ENCODE peak calls at places on chromosomes 7 and 10, in nine cellular contexts. K is NCI-H510A treated with DMSO at 0.1 percent for 48 hours; L is RCC 7860; F is T-cell; O is activated CD4-positive, CD25-positive, alpha-beta regulatory T cell; P is KBM-7; M is lower lobe of right lung; U is hepatic stellate cell; X is ELR. V is an unnamed sample.

GRCh38 chr10:46290101-46290884 is 3.5 kb downstream of the ANTXRL start:
- DNase-seq in O (no peak), K (no peak), F (no peak), X (no peak), M (no peak), L (no peak), U (no peak), P (no peak), V (no peak)

GRCh38 chr10:44990302-44990655 is 10.4 kb upstream of the ZNF22 start:
- DNase-seq in L (no peak), X (no peak), U (no peak), O (no peak), K (no peak), F (no peak), P (peak; percentile 52), M (no peak), V (no peak)

GRCh38 chr7:150370612-150371071 is 2.0 kb downstream of the REPIN1 start:
- DNase-seq in O (no peak), L (peak; percentile 80), U (peak; percentile 97), X (no peak), K (no peak), F (no peak), M (no peak), P (no peak), V (no peak)

GRCh38 chr7:29989257-29989995 is at the start of gene SCRN1:
- DNase-seq in L (no peak), X (peak; percentile 65), F (peak; percentile 7), K (peak; percentile 37), P (peak; percentile 54), O (no peak), U (peak; percentile 64), M (peak; percentile 61), V (no peak)

GRCh38 chr7:47394216-47394615 is 187.7 kb downstream of the TNS3 start:
- DNase-seq in O (no peak), L (no peak), M (no peak), X (no peak), P (no peak), U (no peak), F (no peak), K (no peak), V (no peak)

GRCh38 chr10:30803058-30803457 is 173.5 kb upstream of the LYZL2 start:
- DNase-seq in F (no peak), O (no peak), U (no peak), K (no peak), X (no peak), M (no peak), P (no peak), L (no peak), V (no peak)

GRCh38 chr10:124983321-124983720 is 41.4 kb downstream of the ZRANB1 start:
- DNase-seq in L (no peak), F (no peak), P (peak; percentile 50), U (no peak), X (peak; percentile 40), M (no peak), O (no peak), K (no peak), V (no peak)

GRCh38 chr10:28202941-28203352 is 99.9 kb downstream of the MPP7 start:
- DNase-seq in U (no peak), K (no peak), O (no peak), X (no peak), F (no peak), L (no peak), M (no peak), P (no peak), V (no peak)

GRCh38 chr7:157378390-157378789 is 41.6 kb downstream of the DNAJB6 start:
- DNase-seq in P (no peak), X (no peak), M (no peak), F (no peak), O (no peak), L (no peak), U (no peak), K (no peak), V (no peak)

GRCh38 chr10:63935705-63936104 is 414.5 kb downstream of the REEP3 start:
- DNase-seq in X (peak; percentile 12), M (no peak), O (no peak), F (no peak), K (no peak), U (no peak), P (peak; percentile 24), L (no peak), V (no peak)

GRCh38 chr7:82234457-82235049 is 209.0 kb downstream of the CACNA2D1 start:
- DNase-seq in O (no peak), K (peak; percentile 45), L (peak; percentile 29), X (peak; percentile 67), P (peak; percentile 48), M (no peak), F (no peak), U (no peak), V (no peak)

GRCh38 chr7:158252081-158252836 is 335.4 kb downstream of the PTPRN2 start:
- DNase-seq in L (no peak), F (no peak), U (no peak), P (no peak), X (no peak), K (no peak), O (no peak), M (no peak), V (no peak)

GRCh38 chr10:111546216-111546615 is 469.4 kb downstream of the ADRA2A start:
- DNase-seq in M (no peak), U (no peak), F (no peak), K (no peak), X (no peak), L (no peak), O (no peak), P (no peak), V (no peak)

GRCh38 chr7:39526676-39527075 is 39.5 kb upstream of the YAE1 start:
- DNase-seq in O (no peak), K (no peak), X (no peak), U (no peak), M (no peak), L (no peak), P (no peak), F (no peak), V (no peak)

GRCh38 chr7:50092579-50093411 is at the start of gene ZPBP:
- DNase-seq in L (peak; percentile 22), U (no peak), K (peak; percentile 83), M (peak; percentile 56), X (peak; percentile 25), O (peak; percentile 34), P (peak; percentile 60), F (peak; percentile 32), V (peak; percentile 2)

GRCh38 chr10:1939016-1939415 is 201.7 kb upstream of the ADARB2 start:
- DNase-seq in X (no peak), L (no peak), P (no peak), U (no peak), K (peak; percentile 41), F (peak; percentile 48), O (peak; percentile 15), M (no peak), V (no peak)

GRCh38 chr10:58897708-58898107 is 278.7 kb upstream of the PHYHIPL start:
- DNase-seq in X (no peak), M (no peak), F (no peak), U (no peak), P (no peak), K (no peak), L (no peak), O (no peak), V (no peak)

GRCh38 chr10:131212763-131213325 is 98.7 kb downstream of the TCERG1L start:
- DNase-seq in F (no peak), M (peak; percentile 20), U (no peak), L (no peak), K (no peak), X (no peak), O (no peak), P (no peak), V (no peak)

GRCh38 chr7:127620406-127621233 is 2.7 kb upstream of the PAX4 start:
- DNase-seq in M (no peak), L (no peak), P (peak; percentile 36), K (no peak), X (no peak), O (no peak), U (no peak), F (no peak), V (no peak)

GRCh38 chr7:36265720-36266119 is 112.7 kb downstream of the EEPD1 start:
- DNase-seq in X (no peak), L (no peak), F (no peak), P (peak; percentile 23), O (no peak), M (no peak), K (no peak), U (no peak), V (no peak)

GRCh38 chr7:131431289-131431688 is 103.6 kb downstream of the MKLN1 start:
- DNase-seq in U (no peak), L (no peak), O (no peak), M (no peak), F (no peak), K (peak; percentile 74), P (no peak), X (peak; percentile 5), V (no peak)

GRCh38 chr7:147411011-147411614 is 1179.5 kb upstream of the C7orf33 start:
- DNase-seq in L (no peak), K (no peak), U (no peak), X (no peak), O (no peak), M (no peak), F (no peak), P (no peak), V (no peak)

GRCh38 chr7:150408393-150409299 is 29.5 kb downstream of the ZNF775 start:
- DNase-seq in X (no peak), O (no peak), M (no peak), K (no peak), U (no peak), L (no peak), P (no peak), F (no peak), V (no peak)